ENCODE peak calls at places on chromosomes 6 and 20, in four cellular contexts. H, O, W and T are unnamed samples.

GRCh38 chr20:6562111-6562510 is 205.4 kb upstream of the BMP2 start:
- DNase-seq in W (no peak), H (no peak), O (no peak), T (no peak)

GRCh38 chr6:78611886-78612480 is 255.4 kb upstream of the IRAK1BP1 start:
- DNase-seq in H (no peak), W (no peak), O (peak), T (no peak)

GRCh38 chr6:74755196-74755595 is 450.7 kb downstream of the COL12A1 start:
- DNase-seq in H (no peak), O (no peak), W (no peak), T (no peak)

GRCh38 chr6:165686966-165687365 is 23.9 kb upstream of the PDE10A start:
- DNase-seq in H (no peak), O (no peak), W (no peak), T (no peak)

GRCh38 chr20:11158589-11158988 is 484.8 kb upstream of the JAG1 start:
- DNase-seq in W (no peak), H (no peak), O (no peak), T (no peak)

GRCh38 chr20:49420292-49420691 is 62.2 kb downstream of the KCNB1 start:
- DNase-seq in H (no peak), W (no peak), O (no peak), T (no peak)

GRCh38 chr6:53746442-53747103 is 48.2 kb upstream of the LRRC1 start:
- DNase-seq in O (no peak), W (no peak), H (no peak), T (no peak)

GRCh38 chr6:26216886-26217713 is 129.9 kb downstream of the HFE start:
- DNase-seq in W (peak), H (peak), O (no peak), T (peak)

GRCh38 chr6:27865952-27866369 is 46.2 kb downstream of the OR2B2 start:
- DNase-seq in O (peak), W (no peak), H (peak), T (peak)

DNA sequence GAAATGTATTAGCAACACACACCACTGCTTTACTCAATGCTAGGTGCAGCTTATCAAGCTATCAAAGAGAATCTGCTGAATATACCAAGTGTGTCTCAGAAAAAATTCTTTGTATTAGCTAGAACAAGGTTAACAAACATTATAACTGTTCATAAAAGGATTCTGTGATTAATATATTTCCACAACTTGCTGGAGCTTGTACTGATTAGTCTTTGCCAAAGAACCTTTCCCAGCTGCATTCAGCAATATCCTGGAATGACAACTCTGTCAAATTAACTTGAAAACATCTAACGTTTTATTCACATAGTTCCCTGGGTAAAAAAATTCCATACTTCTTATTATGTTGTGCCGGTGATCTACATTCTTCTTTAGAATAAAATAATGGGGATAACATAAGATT is 252.7 kb downstream of the FOXC1 start:
- DNase-seq in H (no peak), O (no peak), W (no peak), T (no peak)
- H3K4me3 ChIP-seq in H (no peak), O (no peak), W (no peak), T (no peak)

GRCh38 chr6:167581637-167582036 is 245.1 kb upstream of the AFDN start:
- DNase-seq in H (no peak), W (no peak), O (no peak), T (no peak)
- H3K4me3 ChIP-seq in H (no peak), W (no peak), O (no peak), T (no peak)

GRCh38 chr6:33585403-33586107 is 5.5 kb upstream of the BAK1 start:
- DNase-seq in W (peak), H (peak), O (peak), T (peak)
- H3K4me3 ChIP-seq in W (no peak), H (no peak), O (no peak), T (no peak)

GRCh38 chr6:9140181-9140580 is 704.8 kb upstream of the SLC35B3 start:
- DNase-seq in H (peak), O (no peak), W (no peak), T (no peak)

GRCh38 chr6:9139762-9140161 is 704.4 kb upstream of the SLC35B3 start:
- DNase-seq in H (no peak), O (no peak), W (no peak), T (no peak)

GRCh38 chr6:9138856-9139426 is 703.6 kb upstream of the SLC35B3 start:
- DNase-seq in O (no peak), H (no peak), W (no peak), T (no peak)

GRCh38 chr6:9143140-9143539 is 707.8 kb upstream of the SLC35B3 start:
- DNase-seq in W (no peak), O (no peak), H (no peak), T (no peak)

DNA sequence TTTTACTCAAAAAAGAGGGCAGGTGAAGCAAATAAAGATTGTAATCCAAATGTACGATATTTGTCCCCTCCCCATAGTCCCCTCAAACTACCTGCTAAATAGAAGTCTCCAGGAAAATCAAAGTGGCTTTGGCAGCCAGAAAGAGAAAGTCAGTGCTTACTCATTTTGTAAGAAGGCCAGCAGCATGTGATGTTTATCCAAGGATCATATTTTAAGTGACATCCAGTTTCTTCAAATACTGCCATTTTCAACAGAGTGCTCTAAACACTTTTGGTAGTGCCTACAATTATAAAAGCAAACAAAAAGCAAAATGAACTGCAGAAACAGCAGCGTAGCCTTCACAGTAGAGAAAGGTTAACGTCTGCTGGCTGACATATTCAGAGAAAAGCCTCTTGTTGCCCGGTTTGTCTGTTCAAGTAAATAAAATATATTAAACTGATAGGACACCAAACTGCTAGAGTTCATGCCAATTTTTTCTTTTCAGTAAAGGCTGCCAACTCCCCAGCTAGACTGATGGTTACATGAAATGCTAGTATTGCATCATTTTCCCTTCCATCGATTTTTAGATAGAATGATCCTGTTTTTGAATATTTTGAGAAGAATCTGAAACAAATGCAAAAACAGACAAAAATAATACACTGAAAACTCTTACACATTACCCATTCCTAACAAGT is 705.7 kb upstream of the SLC35B3 start:
- DNase-seq in H (no peak), W (no peak), O (no peak), T (no peak)
- H3K4me3 ChIP-seq in H (no peak), W (no peak), O (no peak), T (no peak)

DNA sequence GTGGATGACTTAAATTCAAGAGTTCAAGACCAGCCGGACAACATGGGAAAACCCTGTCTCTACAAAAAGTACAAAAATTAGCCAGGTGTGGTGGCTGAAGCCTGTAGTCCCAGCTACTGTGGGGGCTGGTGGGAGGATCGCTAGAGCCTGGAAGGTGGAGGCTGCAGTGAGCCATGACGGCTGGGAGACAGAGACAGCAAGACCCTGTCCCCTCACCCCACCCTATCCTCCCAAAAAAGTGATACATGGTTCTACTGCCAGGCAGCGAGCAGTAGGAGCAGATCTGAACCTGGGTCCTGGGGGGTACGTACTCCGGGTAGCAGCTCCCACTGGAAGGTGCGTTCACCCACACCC is 2.2 kb downstream of the PSMA7 start:
- DNase-seq in H (no peak), O (no peak), W (no peak), T (no peak)
- H3K4me3 ChIP-seq in H (no peak), O (no peak), W (no peak), T (peak)

GRCh38 chr20:47849596-47849995 is 64.3 kb upstream of the SULF2 start:
- DNase-seq in H (no peak), W (no peak), O (no peak), T (no peak)
- H3K4me3 ChIP-seq in H (no peak), W (no peak), O (no peak), T (no peak)

DNA sequence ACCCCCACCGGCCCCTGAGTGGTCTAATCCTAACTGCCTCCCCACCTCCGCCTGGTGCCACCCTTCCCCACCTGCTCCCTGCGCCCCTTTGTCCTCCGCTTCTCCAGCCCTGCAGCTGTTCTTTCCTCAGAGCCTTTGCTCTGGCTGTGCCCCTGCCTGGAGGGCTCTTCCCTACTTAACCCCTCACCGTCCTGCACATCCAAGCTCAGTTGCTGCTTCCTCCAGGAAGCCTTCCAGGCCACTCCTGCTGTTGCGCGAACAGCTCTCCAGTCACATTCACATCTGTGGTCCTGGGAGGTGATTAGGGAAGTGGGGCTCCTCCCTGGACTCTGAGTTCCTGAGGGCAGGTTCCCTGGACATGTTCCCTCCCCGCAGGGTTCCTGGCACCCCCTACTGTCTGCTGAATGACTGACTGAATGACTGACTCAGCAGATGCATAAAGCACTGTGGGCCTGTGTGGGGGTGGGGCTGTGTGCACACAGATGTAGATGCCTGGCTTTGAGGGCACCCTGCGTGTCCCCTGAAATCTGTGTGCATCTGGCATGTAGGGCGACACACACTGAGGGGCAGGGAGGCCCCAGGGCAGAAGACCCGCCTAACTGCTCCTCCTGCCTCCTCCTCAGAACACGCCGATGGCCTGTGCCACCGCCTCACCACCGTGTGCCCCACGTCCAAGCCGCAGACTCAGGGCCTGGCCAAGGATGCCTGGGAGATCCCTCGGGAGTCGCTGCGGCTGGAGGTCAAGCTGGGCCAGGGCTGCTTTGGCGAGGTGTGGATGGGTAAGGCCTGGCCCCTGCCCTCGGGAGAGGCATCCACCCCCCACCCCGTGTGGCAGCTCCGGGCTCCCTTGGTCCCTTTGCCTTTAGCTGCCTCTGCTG is 51.4 kb downstream of the SRC start:
- DNase-seq in W (no peak), O (peak), H (no peak), T (no peak)
- H3K4me3 ChIP-seq in W (no peak), O (no peak), H (no peak), T (no peak)

DNA sequence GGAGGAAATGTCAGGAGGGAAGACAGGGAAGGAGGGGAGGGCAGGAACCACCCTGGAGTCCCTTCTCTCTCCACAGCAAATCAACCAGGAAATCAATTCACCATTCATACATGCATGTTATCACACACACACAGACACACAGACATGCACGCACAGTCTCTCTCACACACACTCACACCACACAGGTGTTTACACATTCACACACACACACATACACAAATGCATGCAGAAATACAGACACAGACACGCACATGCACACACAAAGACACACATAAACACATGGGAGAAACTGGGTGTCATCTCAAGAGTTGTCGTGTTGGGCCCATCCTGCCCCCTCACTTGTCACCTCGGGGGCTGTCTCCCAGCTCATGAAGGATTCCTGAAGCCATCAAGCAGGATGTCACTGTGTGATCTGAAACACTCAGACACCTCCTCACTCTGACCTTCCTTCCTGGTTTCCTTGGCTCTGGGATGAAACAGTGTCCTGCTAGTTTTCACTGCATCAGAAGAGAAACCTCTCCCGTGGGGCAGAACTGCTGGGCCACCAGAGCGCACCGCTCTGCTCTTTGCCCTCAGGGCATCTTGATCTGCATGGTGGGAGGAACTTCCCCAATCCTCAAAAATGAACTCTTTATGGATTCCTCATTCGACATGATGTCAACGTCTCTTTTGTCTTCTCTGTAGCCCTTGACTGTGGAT is 9.2 kb downstream of the RAET1G start:
- DNase-seq in W (no peak), O (no peak), H (no peak), T (no peak)
- H3K4me3 ChIP-seq in W (no peak), O (no peak), H (no peak), T (no peak)

GRCh38 chr6:137487181-137487910 is 6.8 kb downstream of the OLIG3 start:
- DNase-seq in O (no peak), H (no peak), W (no peak), T (no peak)
- H3K4me3 ChIP-seq in O (no peak), H (no peak), W (no peak), T (no peak)